ENCODE peak calls at places on chromosome X, in six cellular contexts. F is spleen, Q is neural progenitor cell, K is heart right ventricle, B is right lobe of liver, Y is endodermal cell. H is an unnamed sample.

GRCh38 chrX:109374276-109374960 is 107.5 kb downstream of the GUCY2F start:
- DNase-seq in Y (peak), Q (no peak), B (no peak), K (no peak), F (no peak), H (peak)

GRCh38 chrX:130719399-130719798 is 183.6 kb downstream of the ENOX2 start:
- DNase-seq in K (no peak), B (no peak), F (no peak), Q (peak), Y (no peak), H (no peak)

GRCh38 chrX:44874481-44875184 is 1.6 kb downstream of the KDM6A start:
- DNase-seq in B (no peak), F (no peak), K (no peak), Y (peak), Q (peak), H (peak)

GRCh38 chrX:9055354-9055753 is 21.4 kb upstream of the FAM9B start:
- DNase-seq in Y (no peak), Q (no peak), B (no peak), F (no peak), K (no peak), H (no peak)

GRCh38 chrX:112961981-112962380 is 121.3 kb upstream of the AMOT start:
- DNase-seq in F (no peak), K (no peak), Q (no peak), Y (no peak), B (no peak), H (no peak)

GRCh38 chrX:19728083-19728648 is 159.2 kb downstream of the SH3KBP1 start:
- DNase-seq in B (no peak), Q (no peak), F (no peak), K (no peak), Y (no peak), H (no peak)

GRCh38 chrX:97517763-97518162 is 634.1 kb downstream of the RPA4 start:
- DNase-seq in Y (no peak), Q (no peak), B (no peak), F (no peak), K (no peak), H (no peak)

GRCh38 chrX:40105791-40106676 is 8.3 kb upstream of the BCOR start:
- DNase-seq in B (peak), F (peak), Q (peak), Y (peak), K (peak), H (no peak)

GRCh38 chrX:55187281-55187680 is 32.9 kb upstream of the PAGE5 start:
- DNase-seq in K (no peak), B (no peak), Y (no peak), Q (no peak), F (no peak), H (no peak)

GRCh38 chrX:45851434-45851991 is 650.8 kb upstream of the DIPK2B start:
- DNase-seq in B (no peak), Q (peak), F (peak), Y (peak), K (no peak), H (no peak)

GRCh38 chrX:127138218-127138617 is 318.7 kb downstream of the PRR32 start:
- DNase-seq in Y (no peak), B (no peak), K (no peak), F (no peak), Q (no peak), H (no peak)

GRCh38 chrX:7941390-7942042 is 14.3 kb upstream of the PNPLA4 start:
- DNase-seq in Q (peak), K (no peak), F (no peak), B (no peak), Y (peak), H (peak)

GRCh38 chrX:2689773-2690666 is 1.1 kb upstream of the CD99 start:
- DNase-seq in Q (peak), Y (peak), F (peak), K (no peak), B (peak), H (no peak)

GRCh38 chrX:9885150-9885549 is 82.0 kb upstream of the CLDN34 start:
- DNase-seq in K (peak), F (peak), B (peak), Y (peak), Q (peak), H (peak)

GRCh38 chrX:47235691-47236103 is 2.9 kb downstream of the USP11 start:
- DNase-seq in B (no peak), F (no peak), Q (no peak), K (no peak), Y (no peak), H (no peak)

GRCh38 chrX:74458738-74459137 is 37.4 kb downstream of the SLC16A2 start:
- DNase-seq in Q (no peak), F (no peak), Y (no peak), B (no peak), K (no peak), H (peak)

GRCh38 chrX:150162141-150162540 is 201.0 kb upstream of the MAMLD1 start:
- DNase-seq in Y (peak), Q (no peak), F (no peak), B (no peak), K (no peak), H (no peak)

GRCh38 chrX:72201836-72202536 is 20.4 kb downstream of the PIN4 start:
- DNase-seq in Q (no peak), F (no peak), K (no peak), B (no peak), Y (no peak), H (peak)

GRCh38 chrX:9207142-9207541 is 173.2 kb upstream of the FAM9B start:
- DNase-seq in Y (no peak), K (peak), F (no peak), Q (no peak), B (peak), H (peak)

GRCh38 chrX:118373538-118373937 is 27.6 kb downstream of the WDR44 start:
- DNase-seq in F (no peak), Q (peak), K (no peak), B (peak), Y (no peak), H (peak)

GRCh38 chrX:37509349-37509748 is 62.1 kb upstream of the LANCL3 start:
- DNase-seq in B (no peak), K (no peak), Y (peak), Q (peak), F (no peak), H (no peak)
- TF ChIP-seq CTCF in B (peak), K (peak), Y (peak), Q (peak), F (peak), H (peak)

DNA sequence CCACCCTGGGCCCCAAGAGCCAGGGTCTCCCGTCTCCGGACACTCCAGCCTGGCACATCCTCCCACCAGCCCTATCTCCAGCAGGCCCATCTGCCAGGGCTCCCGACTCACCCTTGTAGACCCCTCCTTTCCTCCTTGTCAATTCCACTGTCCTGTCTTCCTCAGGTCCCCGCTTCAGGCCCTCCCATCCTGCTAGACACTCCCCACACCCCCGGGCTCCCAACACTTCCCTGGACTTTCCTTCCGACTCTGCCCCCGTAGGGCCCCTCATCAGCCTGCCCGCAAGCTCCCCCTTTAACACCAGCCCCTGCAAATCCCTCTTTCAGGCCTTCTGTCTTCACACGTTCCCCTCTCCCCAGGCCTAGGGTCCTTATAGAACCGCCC is 1.1 kb downstream of the PRAF2 start:
- DNase-seq in Y (no peak), F (no peak), B (no peak), Q (no peak), K (no peak), H (no peak)
- H3K4me3 ChIP-seq in Y (peak), F (no peak), B (no peak), Q (peak), K (peak), H (peak)

DNA sequence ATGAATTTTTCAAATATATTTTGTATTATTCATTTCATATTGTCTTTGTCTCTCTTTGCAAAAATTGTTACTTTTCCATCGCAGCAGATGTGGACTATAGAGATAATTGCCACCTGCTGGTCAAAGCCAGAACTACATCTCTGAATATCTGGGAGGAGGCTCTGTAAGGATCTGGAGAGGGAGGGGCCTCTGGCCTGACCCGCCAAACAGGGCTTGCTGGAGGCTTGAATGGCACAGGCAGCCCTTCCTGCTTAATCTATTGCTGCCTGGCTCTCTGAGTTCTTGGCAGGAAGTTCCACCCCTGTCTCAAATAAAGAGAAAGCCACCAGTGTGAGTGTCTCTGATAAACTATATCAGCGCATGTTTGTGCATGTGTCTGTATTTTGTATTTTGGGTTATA is 132.4 kb downstream of the ZMAT1 start:
- DNase-seq in K (peak), Y (peak), B (peak), Q (peak), F (peak), H (peak)
- TF ChIP-seq CTCF in K (peak), Y (peak), B (peak), Q (peak), F (peak), H (peak)

DNA sequence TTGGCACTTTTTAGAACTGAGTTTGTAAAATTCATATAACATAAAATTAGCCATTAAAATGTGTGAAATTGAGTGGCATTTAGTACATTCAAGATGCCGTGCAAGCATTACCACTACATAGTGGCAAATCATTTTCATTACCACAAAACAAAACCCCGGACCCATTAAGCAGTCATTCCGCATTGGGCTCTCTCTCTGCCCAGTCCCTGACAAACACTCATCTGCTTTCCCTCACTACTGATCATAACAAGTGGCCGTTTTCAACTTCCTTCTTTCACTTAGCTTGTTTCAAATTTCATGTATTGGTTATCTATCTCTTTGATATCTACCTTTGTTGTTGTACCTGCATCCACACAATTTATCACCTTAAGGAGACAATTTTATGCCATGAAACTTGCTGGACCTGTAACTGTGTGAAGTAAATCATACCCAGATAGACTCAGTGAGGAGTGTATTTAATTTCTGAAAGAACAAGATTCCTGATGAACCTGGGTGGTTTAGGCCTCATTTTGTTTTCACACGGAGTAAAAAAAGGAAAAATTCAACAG is 202.1 kb downstream of the OR13H1 start:
- DNase-seq in Y (no peak), B (no peak), F (no peak), Q (no peak), K (no peak), H (no peak)
- H3K4me3 ChIP-seq in Y (no peak), B (peak), F (no peak), Q (no peak), K (peak), H (no peak)

GRCh38 chrX:106170318-106170717 is 2.2 kb downstream of the PWWP3B start:
- DNase-seq in Q (no peak), K (no peak), F (no peak), B (no peak), Y (no peak), H (peak)
- TF ChIP-seq CTCF in Q (peak), K (peak), F (no peak), B (peak), Y (peak), H (peak)

DNA sequence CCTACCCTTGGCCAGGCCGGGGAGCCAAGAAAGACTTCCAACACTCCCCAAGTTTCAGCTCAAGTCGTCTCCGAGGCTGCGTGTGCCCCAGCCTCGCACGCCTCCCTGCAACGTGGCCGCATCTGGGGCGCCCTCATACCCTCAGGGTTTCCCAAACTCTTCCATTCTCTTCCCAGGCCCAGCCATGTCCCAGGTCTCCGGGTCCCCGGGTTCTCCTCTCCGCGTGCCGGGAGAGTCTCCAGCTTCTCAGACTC is 312 bp upstream of the STK26 start:
- DNase-seq in B (no peak), F (no peak), Y (no peak), Q (no peak), K (no peak), H (no peak)
- H3K4me3 ChIP-seq in B (peak), F (peak), Y (peak), Q (peak), K (peak), H (peak)

DNA sequence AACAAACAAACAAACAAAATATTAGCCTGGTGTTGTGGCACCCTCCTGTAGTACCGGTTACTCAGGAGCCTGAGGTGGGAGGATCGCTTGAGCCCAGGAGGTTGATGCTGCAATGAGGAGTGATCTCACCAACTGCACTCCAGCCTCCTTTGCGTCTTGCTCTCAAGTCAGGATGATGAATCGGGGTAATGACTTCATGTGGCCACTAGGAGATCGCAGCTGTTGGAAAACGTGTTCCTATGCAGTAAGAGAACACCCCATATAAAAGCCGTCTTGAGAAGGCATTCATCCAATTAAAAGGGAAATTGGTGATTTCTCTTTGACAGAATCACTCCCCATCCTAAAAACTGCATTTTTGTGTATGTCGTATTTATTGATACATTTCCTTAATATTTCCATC is 6.9 kb downstream of the CCNB3 start:
- DNase-seq in Y (peak), Q (peak), F (no peak), K (no peak), B (no peak), H (peak)
- TF ChIP-seq CTCF in Y (peak), Q (peak), F (peak), K (peak), B (peak), H (peak)

GRCh38 chrX:102744307-102744706 is 23.8 kb downstream of the GPRASP3 start:
- DNase-seq in K (no peak), Q (no peak), Y (no peak), B (no peak), F (no peak), H (no peak)

GRCh38 chrX:102745513-102746133 is 25.1 kb downstream of the GPRASP3 start:
- DNase-seq in Y (peak), F (peak), B (no peak), Q (peak), K (peak), H (no peak)

DNA sequence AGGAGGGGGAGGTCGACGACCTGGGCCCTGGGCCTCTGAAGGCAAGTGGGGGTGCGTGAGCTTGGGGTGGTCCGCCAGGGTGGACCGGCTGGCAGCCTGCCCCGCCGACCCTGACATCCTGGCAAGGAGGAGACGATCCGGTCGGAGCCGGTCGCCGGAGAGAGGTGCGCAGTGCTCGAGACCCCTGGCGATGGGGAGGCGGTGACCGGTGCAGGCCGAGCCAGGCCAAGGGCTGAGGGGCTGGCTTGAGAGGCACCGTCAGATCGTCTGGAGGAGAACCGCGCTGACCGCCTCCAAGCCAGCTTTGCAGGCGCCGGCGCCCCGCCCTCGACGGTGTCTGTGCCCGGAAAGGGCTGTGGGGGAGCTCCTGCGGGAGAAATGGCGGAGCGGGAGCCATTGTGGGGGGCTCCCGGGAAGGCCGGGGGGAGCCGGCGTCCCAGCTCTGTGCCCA is 25.6 kb downstream of the GPRASP3 start:
- DNase-seq in B (peak), K (peak), Q (peak), Y (peak), F (peak), H (peak)
- H3K4me3 ChIP-seq in B (peak), K (peak), Q (peak), Y (peak), F (peak), H (peak)

H was measured in fibroblast of pulmonary artery.